ENCODE peak calls at places on chromosomes 2 and 18, in seven cellular contexts. S is epithelial cell of esophagus, O is fibroblast of the aortic adventitia, L is OCI-LY7, I is cardiac fibroblast, C is fibroblast of mammary gland, E is AG09309. K is an unnamed sample.

GRCh38 chr2:3493610-3493997 is 25.7 kb downstream of the ADI1 start:
- DNase-seq in S (peak), O (peak), L (no peak), I (peak), C (peak), E (no peak), K (peak)

GRCh38 chr2:224650815-224651439 is 65.2 kb downstream of the CCDC195 start:
- DNase-seq in S (peak), O (peak), L (peak), I (peak), C (peak), E (peak), K (peak)

GRCh38 chr2:233598952-233599351 is 18.5 kb upstream of the UGT1A8 start:
- DNase-seq in S (no peak), O (no peak), L (no peak), I (no peak), C (peak), E (no peak), K (no peak)

GRCh38 chr2:57877811-57878572 is 168.6 kb upstream of the VRK2 start:
- DNase-seq in S (peak), O (no peak), L (no peak), I (no peak), C (no peak), E (no peak), K (no peak)

GRCh38 chr2:216211141-216211540 is 102.0 kb downstream of the XRCC5 start:
- DNase-seq in S (no peak), O (no peak), L (no peak), I (no peak), C (no peak), E (no peak), K (no peak)

GRCh38 chr2:20668470-20668869 is 1.5 kb downstream of the GDF7 start:
- DNase-seq in S (no peak), O (no peak), L (no peak), I (no peak), C (no peak), E (no peak), K (no peak)

GRCh38 chr2:165008916-165009315 is 53.6 kb upstream of the SLC38A11 start:
- DNase-seq in S (peak), O (no peak), L (no peak), I (no peak), C (peak), E (no peak), K (no peak)

GRCh38 chr2:72955188-72956049 is 38.1 kb downstream of the EMX1 start:
- DNase-seq in S (no peak), O (no peak), L (no peak), I (no peak), C (no peak), E (no peak), K (no peak)

GRCh38 chr2:45128580-45128997 is 119.3 kb upstream of the SIX2 start:
- DNase-seq in S (peak), O (peak), L (no peak), I (peak), C (peak), E (peak), K (peak)

GRCh38 chr2:179861027-179861776 is at the start of gene ZNF385B:
- DNase-seq in S (peak), O (peak), L (peak), I (peak), C (peak), E (no peak), K (no peak)

GRCh38 chr2:228957075-228957474 is 314.0 kb downstream of the PID1 start:
- DNase-seq in S (no peak), O (no peak), L (no peak), I (peak), C (no peak), E (no peak), K (no peak)

GRCh38 chr2:189719531-189719930 is 43.1 kb downstream of the OSGEPL1 start:
- DNase-seq in S (peak), O (no peak), L (no peak), I (peak), C (no peak), E (no peak), K (no peak)

GRCh38 chr2:192194866-192195547 is at the start of gene TMEFF2:
- DNase-seq in S (peak), O (peak), L (no peak), I (peak), C (peak), E (peak), K (peak)

GRCh38 chr2:2793514-2793913 is 462.4 kb upstream of the MYT1L start:
- DNase-seq in S (no peak), O (no peak), L (no peak), I (no peak), C (no peak), E (no peak), K (no peak)

GRCh38 chr2:146853741-146854444 is 990.9 kb upstream of the ACVR2A start:
- DNase-seq in S (peak), O (peak), L (no peak), I (no peak), C (peak), E (no peak), K (peak)

GRCh38 chr18:62396381-62396780 is 71.3 kb downstream of the TNFRSF11A start:
- DNase-seq in S (peak), O (no peak), L (no peak), I (no peak), C (no peak), E (no peak), K (no peak)

GRCh38 chr2:9107168-9108025 is 99.2 kb upstream of the ASAP2 start:
- DNase-seq in S (peak), O (no peak), L (no peak), I (peak), C (peak), E (no peak), K (peak)

GRCh38 chr18:10453885-10454772 is at the start of gene APCDD1:
- DNase-seq in S (peak), O (no peak), L (no peak), I (peak), C (no peak), E (no peak), K (peak)

GRCh38 chr2:234355052-234355720 is 141.7 kb downstream of the ARL4C start:
- DNase-seq in S (no peak), O (no peak), L (peak), I (no peak), C (no peak), E (no peak), K (no peak)

GRCh38 chr18:47528343-47528742 is 276.9 kb upstream of the SKOR2 start:
- DNase-seq in S (no peak), O (no peak), L (no peak), I (no peak), C (no peak), E (no peak), K (no peak)

GRCh38 chr18:25047983-25048382 is 304.0 kb downstream of the ZNF521 start:
- DNase-seq in S (peak), O (no peak), L (no peak), I (no peak), C (no peak), E (no peak), K (no peak)

GRCh38 chr2:45935791-45936622 is 284.5 kb downstream of the PRKCE start:
- DNase-seq in S (peak), O (peak), L (peak), I (peak), C (peak), E (peak), K (peak)

GRCh38 chr2:174027956-174028355 is 62.8 kb upstream of the SP3 start:
- DNase-seq in S (no peak), O (no peak), L (no peak), I (no peak), C (no peak), E (no peak), K (peak)

GRCh38 chr2:170396799-170397459 is 219.0 kb downstream of the MYO3B start:
- DNase-seq in S (peak), O (peak), L (peak), I (peak), C (peak), E (no peak), K (peak)

GRCh38 chr2:65021709-65022108 is 32.5 kb downstream of the SLC1A4 start:
- DNase-seq in S (no peak), O (no peak), L (no peak), I (no peak), C (no peak), E (no peak), K (no peak)

GRCh38 chr2:152384992-152385391 is 50.0 kb downstream of the FMNL2 start:
- DNase-seq in S (no peak), O (no peak), L (no peak), I (no peak), C (no peak), E (no peak), K (no peak)

GRCh38 chr2:47016172-47016913 is 100.7 kb upstream of the MCFD2 start:
- DNase-seq in S (peak), O (peak), L (no peak), I (peak), C (peak), E (peak), K (peak)

GRCh38 chr18:42268186-42268725 is 313.2 kb downstream of the PIK3C3 start:
- DNase-seq in S (no peak), O (no peak), L (no peak), I (no peak), C (no peak), E (no peak), K (peak)

GRCh38 chr2:237154050-237154638 is 68.5 kb downstream of the COPS8 start:
- DNase-seq in S (peak), O (peak), L (peak), I (peak), C (peak), E (no peak), K (peak)

GRCh38 chr18:63963610-63964256 is 6.1 kb upstream of the SERPINB8 start:
- DNase-seq in S (peak), O (peak), L (peak), I (peak), C (peak), E (no peak), K (peak)

GRCh38 chr18:34287825-34288224 is 63.1 kb upstream of the NOL4 start:
- DNase-seq in S (no peak), O (no peak), L (no peak), I (no peak), C (no peak), E (no peak), K (no peak)

GRCh38 chr2:216842634-216843033 is 17.2 kb downstream of the TNP1 start:
- DNase-seq in S (no peak), O (no peak), L (no peak), I (no peak), C (peak), E (no peak), K (peak)

GRCh38 chr2:3940661-3941060 is 237.3 kb downstream of the DCDC2C start:
- DNase-seq in S (no peak), O (no peak), L (no peak), I (no peak), C (no peak), E (no peak), K (no peak)

GRCh38 chr2:7012141-7012809 is 95.1 kb downstream of the RNF144A start:
- DNase-seq in S (no peak), O (peak), L (no peak), I (peak), C (peak), E (peak), K (peak)

GRCh38 chr2:119484834-119485233 is 39.4 kb downstream of the SCTR start:
- DNase-seq in S (peak), O (no peak), L (no peak), I (no peak), C (no peak), E (no peak), K (no peak)

GRCh38 chr2:110812726-110813645 is 80.6 kb downstream of the ACOXL start:
- DNase-seq in S (no peak), O (no peak), L (no peak), I (no peak), C (no peak), E (no peak), K (no peak)

GRCh38 chr18:7234061-7234460 is 3.2 kb downstream of the LRRC30 start:
- DNase-seq in S (no peak), O (no peak), L (no peak), I (no peak), C (no peak), E (no peak), K (no peak)

GRCh38 chr2:9099341-9099751 is 95.9 kb upstream of the MBOAT2 start:
- DNase-seq in S (peak), O (no peak), L (no peak), I (no peak), C (peak), E (peak), K (peak)

GRCh38 chr2:55918856-55919255 is 4.7 kb downstream of the EFEMP1 start:
- DNase-seq in S (peak), O (no peak), L (no peak), I (no peak), C (no peak), E (no peak), K (no peak)

GRCh38 chr2:37191253-37191652 is 2.8 kb upstream of the SULT6B1 start:
- DNase-seq in S (no peak), O (no peak), L (no peak), I (no peak), C (no peak), E (no peak), K (no peak)

GRCh38 chr2:37188570-37188969 is at the start of gene SULT6B1:
- DNase-seq in S (no peak), O (no peak), L (no peak), I (no peak), C (no peak), E (no peak), K (no peak)

GRCh38 chr2:37191747-37192146 is 3.3 kb upstream of the SULT6B1 start:
- DNase-seq in S (no peak), O (no peak), L (no peak), I (no peak), C (no peak), E (no peak), K (no peak)

GRCh38 chr2:37190290-37190689 is 1.8 kb upstream of the SULT6B1 start:
- DNase-seq in S (no peak), O (no peak), L (no peak), I (no peak), C (no peak), E (no peak), K (no peak)

DNA sequence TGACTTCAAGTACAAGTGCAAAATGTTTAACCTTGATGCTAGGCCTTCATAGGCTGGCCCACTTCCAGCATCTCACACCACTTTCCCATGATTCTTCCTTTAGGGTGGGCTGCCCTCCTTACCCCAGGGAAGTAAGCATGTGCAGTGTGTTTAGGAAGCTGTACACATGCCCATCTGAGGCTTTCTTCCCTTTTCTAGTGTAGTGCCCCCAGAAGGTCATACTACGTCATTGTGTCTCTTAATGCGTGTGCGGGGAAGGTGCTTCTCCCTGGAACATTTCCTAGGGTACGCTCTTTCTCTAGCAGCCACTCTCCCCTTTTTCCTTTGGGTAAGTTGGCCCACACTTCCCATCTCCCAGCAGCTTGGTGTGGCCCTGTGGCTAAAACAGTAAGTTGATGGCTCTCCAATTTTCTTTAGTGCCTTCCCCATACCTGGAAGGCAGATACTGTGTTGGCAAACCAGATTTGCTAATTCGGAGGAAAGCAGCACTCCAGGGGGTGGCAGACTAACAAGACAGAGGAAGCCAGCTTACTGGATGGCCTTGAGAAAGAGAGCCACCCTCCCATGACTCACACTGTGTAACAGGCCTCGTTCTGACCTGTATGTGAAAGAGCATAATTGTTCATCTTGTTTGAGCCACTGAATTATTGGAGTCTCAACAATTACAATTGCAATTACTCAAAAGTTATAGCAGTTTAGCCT is 1.1 kb upstream of the SULT6B1 start:
- DNase-seq in S (peak), O (peak), L (no peak), I (peak), C (peak), E (peak), K (peak)
- TF ChIP-seq CTCF in S (peak), O (no peak), L (peak), I (no peak), C (peak), E (peak), K (no peak)

DNA sequence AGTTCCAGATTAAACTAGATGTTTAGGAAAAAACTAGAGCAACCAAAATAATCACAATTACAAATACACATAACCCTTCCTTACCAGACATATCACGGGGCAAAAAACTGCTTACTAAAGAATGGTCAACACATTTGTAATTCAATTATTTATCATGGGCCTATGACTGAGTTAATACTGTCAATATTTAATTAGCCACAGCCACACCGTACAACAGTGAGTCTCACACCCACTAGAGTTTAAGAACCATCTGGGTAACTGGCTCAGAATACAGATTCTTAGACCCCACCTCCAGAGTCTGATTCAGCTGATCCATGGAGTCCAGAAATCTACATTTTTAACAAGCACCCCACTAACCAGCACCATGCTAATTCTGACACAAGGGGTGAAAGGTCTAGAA is 14.8 kb downstream of the ATL2 start:
- DNase-seq in S (no peak), O (no peak), L (no peak), I (no peak), C (no peak), E (no peak), K (no peak)
- H3K4me3 ChIP-seq in S (no peak), O (no peak), L (no peak), I (no peak), C (no peak), E (no peak), K (no peak)

DNA sequence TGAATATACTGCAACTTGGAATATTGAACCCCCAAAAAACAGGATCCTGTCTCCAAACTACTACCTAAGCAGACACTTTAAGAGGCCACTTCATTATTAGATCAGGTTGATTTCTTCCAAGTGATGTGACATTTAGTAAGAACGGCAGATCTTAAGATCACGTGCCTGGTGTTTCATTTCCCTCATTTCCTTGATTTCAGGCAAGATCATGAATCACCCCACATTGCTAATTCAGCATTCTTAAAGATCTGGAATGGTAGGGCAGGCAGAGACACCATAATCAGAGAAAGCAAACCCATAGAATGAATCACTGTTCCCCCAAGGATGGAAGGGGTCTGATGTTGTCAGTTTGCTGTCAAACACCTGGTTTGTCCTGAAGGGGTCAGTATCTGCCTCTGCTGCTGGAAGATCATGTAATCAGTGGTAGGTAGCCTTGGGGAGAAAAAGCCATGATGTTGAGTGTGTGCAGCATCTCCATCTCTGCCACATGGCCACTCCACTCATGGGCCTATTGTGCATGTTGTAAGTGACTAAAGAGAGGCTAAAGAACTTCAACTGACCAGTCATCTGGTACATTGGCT is 133.9 kb downstream of the ARHGAP15 start:
- DNase-seq in S (peak), O (no peak), L (no peak), I (no peak), C (peak), E (no peak), K (no peak)
- TF ChIP-seq CTCF in S (no peak), O (no peak), L (peak), I (peak), C (peak), E (no peak), K (peak)

GRCh38 chr2:27716301-27717069 is 52.8 kb downstream of the SLC4A1AP start:
- DNase-seq in S (no peak), O (no peak), L (no peak), I (no peak), C (no peak), E (no peak), K (no peak)
- H3K4me3 ChIP-seq in S (no peak), O (no peak), L (no peak), I (no peak), C (no peak), E (no peak), K (no peak)

GRCh38 chr2:103986001-103986400 is 867.9 kb upstream of the POU3F3 start:
- DNase-seq in S (no peak), O (no peak), L (no peak), I (no peak), C (no peak), E (no peak), K (no peak)

GRCh38 chr2:103991591-103991990 is 862.3 kb upstream of the POU3F3 start:
- DNase-seq in S (no peak), O (no peak), L (peak), I (no peak), C (no peak), E (no peak), K (no peak)
- TF ChIP-seq CTCF in S (no peak), O (no peak), L (peak), I (no peak), C (peak), E (no peak), K (no peak)